ENCODE peak calls at places on chromosomes 11 and 22, in seven cellular contexts. One of them, this sample, is unnamed.

GRCh38 chr11:57460017-57460755 is at the start of gene RTN4RL2:
- DNase-seq in dorsolateral prefrontal cortex: peak
- DNase-seq in cardiac muscle cell: peak
- DNase-seq in dermis blood vessel endothelial cell: peak
- DNase-seq in mammary epithelial cell: peak
- DNase-seq in activated T-cell treated with anti-CD3 and anti-CD28 coated beads, Interleukin-2, amount 50 U/mL, for 24 hours: peak
- DNase-seq in GM23248: peak
- DNase-seq in this sample: no peak

GRCh38 chr11:126476256-126476970 is 120.9 kb downstream of the ST3GAL4 start:
- DNase-seq in activated T-cell treated with anti-CD3 and anti-CD28 coated beads, Interleukin-2, amount 50 U/mL, for 24 hours: no peak
- DNase-seq in GM23248: no peak
- DNase-seq in mammary epithelial cell: no peak
- DNase-seq in cardiac muscle cell: no peak
- DNase-seq in dermis blood vessel endothelial cell: no peak
- DNase-seq in dorsolateral prefrontal cortex: no peak
- DNase-seq in this sample: no peak

GRCh38 chr22:22128440-22128839 is 116.1 kb upstream of the VPREB1 start:
- DNase-seq in cardiac muscle cell: no peak
- DNase-seq in activated T-cell treated with anti-CD3 and anti-CD28 coated beads, Interleukin-2, amount 50 U/mL, for 24 hours: no peak
- DNase-seq in mammary epithelial cell: no peak
- DNase-seq in dorsolateral prefrontal cortex: no peak
- DNase-seq in dermis blood vessel endothelial cell: no peak
- DNase-seq in GM23248: no peak
- DNase-seq in this sample: no peak

GRCh38 chr11:69040581-69041260 is 8.0 kb upstream of the TPCN2 start:
- DNase-seq in mammary epithelial cell: no peak
- DNase-seq in dorsolateral prefrontal cortex: no peak
- DNase-seq in cardiac muscle cell: no peak
- DNase-seq in GM23248: peak
- DNase-seq in dermis blood vessel endothelial cell: no peak
- DNase-seq in activated T-cell treated with anti-CD3 and anti-CD28 coated beads, Interleukin-2, amount 50 U/mL, for 24 hours: no peak
- DNase-seq in this sample: no peak

GRCh38 chr22:50041361-50042065 is 16.6 kb downstream of the TTLL8 start:
- DNase-seq in mammary epithelial cell: no peak
- DNase-seq in GM23248: no peak
- DNase-seq in dorsolateral prefrontal cortex: no peak
- DNase-seq in activated T-cell treated with anti-CD3 and anti-CD28 coated beads, Interleukin-2, amount 50 U/mL, for 24 hours: no peak
- DNase-seq in dermis blood vessel endothelial cell: no peak
- DNase-seq in cardiac muscle cell: no peak
- DNase-seq in this sample: no peak

GRCh38 chr11:13983081-13983751 is 20.7 kb downstream of the SPON1 start:
- DNase-seq in dermis blood vessel endothelial cell: no peak
- DNase-seq in activated T-cell treated with anti-CD3 and anti-CD28 coated beads, Interleukin-2, amount 50 U/mL, for 24 hours: no peak
- DNase-seq in GM23248: peak
- DNase-seq in mammary epithelial cell: no peak
- DNase-seq in cardiac muscle cell: no peak
- DNase-seq in dorsolateral prefrontal cortex: no peak
- DNase-seq in this sample: no peak

GRCh38 chr11:112374486-112375140 is 114.0 kb upstream of the PLET1 start:
- DNase-seq in dermis blood vessel endothelial cell: no peak
- DNase-seq in cardiac muscle cell: peak
- DNase-seq in GM23248: no peak
- DNase-seq in activated T-cell treated with anti-CD3 and anti-CD28 coated beads, Interleukin-2, amount 50 U/mL, for 24 hours: no peak
- DNase-seq in mammary epithelial cell: no peak
- DNase-seq in dorsolateral prefrontal cortex: no peak
- DNase-seq in this sample: no peak

GRCh38 chr22:43449831-43450225 is 38.0 kb downstream of the MPPED1 start:
- DNase-seq in mammary epithelial cell: no peak
- DNase-seq in cardiac muscle cell: no peak
- DNase-seq in GM23248: no peak
- DNase-seq in activated T-cell treated with anti-CD3 and anti-CD28 coated beads, Interleukin-2, amount 50 U/mL, for 24 hours: no peak
- DNase-seq in dorsolateral prefrontal cortex: no peak
- DNase-seq in dermis blood vessel endothelial cell: no peak
- DNase-seq in this sample: no peak

GRCh38 chr22:45317551-45318167 is 7.9 kb downstream of the FAM118A start:
- DNase-seq in GM23248: peak
- DNase-seq in dermis blood vessel endothelial cell: peak
- DNase-seq in activated T-cell treated with anti-CD3 and anti-CD28 coated beads, Interleukin-2, amount 50 U/mL, for 24 hours: no peak
- DNase-seq in dorsolateral prefrontal cortex: peak
- DNase-seq in cardiac muscle cell: no peak
- DNase-seq in mammary epithelial cell: peak
- DNase-seq in this sample: peak

GRCh38 chr11:128343870-128344269 is 243.5 kb downstream of the ETS1 start:
- DNase-seq in GM23248: no peak
- DNase-seq in dermis blood vessel endothelial cell: no peak
- DNase-seq in activated T-cell treated with anti-CD3 and anti-CD28 coated beads, Interleukin-2, amount 50 U/mL, for 24 hours: no peak
- DNase-seq in dorsolateral prefrontal cortex: no peak
- DNase-seq in mammary epithelial cell: peak
- DNase-seq in cardiac muscle cell: no peak
- DNase-seq in this sample: no peak

GRCh38 chr11:88666364-88666763 is 328.8 kb upstream of the CTSC start:
- DNase-seq in mammary epithelial cell: no peak
- DNase-seq in dermis blood vessel endothelial cell: no peak
- DNase-seq in cardiac muscle cell: no peak
- DNase-seq in GM23248: no peak
- DNase-seq in activated T-cell treated with anti-CD3 and anti-CD28 coated beads, Interleukin-2, amount 50 U/mL, for 24 hours: no peak
- DNase-seq in dorsolateral prefrontal cortex: no peak
- DNase-seq in this sample: no peak

This sample was measured in anterior cingulate cortex.